ENCODE peak calls at places on chromosome 14, in nine cellular contexts. C is ELF-1; R is mesenteric fat pad; H is AG20443; D is GM23338; Y is stimulated activated CD8-positive, alpha-beta memory T cell treated with anti-CD3 and anti-CD28 coated beads, Interleukin-15, amount 100 ng/mL, for 24 hours; J is NCI-H2107; A is fibroblast of the conjunctiva; X is stimulated activated CD4-positive, alpha-beta T cell treated with anti-CD3 and anti-CD28 coated beads, Interleukin-1b, Interleukin-23, amount 100 ng/mL, for 4 hours. N is an unnamed sample.
A peak's percentile ranks its signal among the peaks of the same experiment; 100 is the strongest.

GRCh38 chr14:99879401-99880295 is 86.4 kb downstream of the EML1 start:
- DNase-seq in C (no peak), R (no peak), H (peak; percentile 72), D (no peak), Y (no peak), J (no peak), A (peak; percentile 65), X (no peak), N (no peak)

GRCh38 chr14:56532546-56532945 is 47.1 kb upstream of the TMEM260 start:
- DNase-seq in C (no peak), R (no peak), H (no peak), D (no peak), Y (no peak), J (no peak), A (no peak), X (no peak), N (no peak)

GRCh38 chr14:100786131-100786530 is 39.8 kb upstream of the MEG3 start:
- DNase-seq in C (no peak), R (no peak), H (no peak), D (no peak), Y (no peak), J (no peak), A (no peak), X (no peak), N (no peak)

GRCh38 chr14:80095623-80096022 is 115.7 kb downstream of the DIO2 start:
- DNase-seq in C (no peak), R (no peak), H (peak; percentile 9), D (no peak), Y (no peak), J (no peak), A (no peak), X (no peak), N (no peak)

GRCh38 chr14:27605298-27605697 is 1007.5 kb upstream of the NOVA1 start:
- DNase-seq in C (peak; percentile 54), R (no peak), H (no peak), D (peak; percentile 45), Y (no peak), J (no peak), A (no peak), X (no peak), N (peak; percentile 57)

GRCh38 chr14:22190411-22191191 is 398.4 kb downstream of the DAD1 start:
- DNase-seq in C (no peak), R (no peak), H (no peak), D (no peak), Y (no peak), J (no peak), A (no peak), X (no peak), N (no peak)

GRCh38 chr14:21382886-21383847 is 652 bp downstream of the SUPT16H start:
- DNase-seq in C (peak; percentile 48), R (no peak), H (peak; percentile 63), D (peak; percentile 57), Y (peak; percentile 6), J (no peak), A (no peak), X (peak; percentile 24), N (peak; percentile 70)

GRCh38 chr14:24291446-24292117 is 8.0 kb downstream of the DHRS1 start:
- DNase-seq in C (no peak), R (no peak), H (no peak), D (no peak), Y (no peak), J (no peak), A (no peak), X (no peak), N (no peak)

GRCh38 chr14:104436741-104437701 is 142.5 kb upstream of the C14orf180 start:
- DNase-seq in C (no peak), R (peak; percentile 82), H (peak; percentile 8), D (no peak), Y (no peak), J (no peak), A (no peak), X (no peak), N (peak; percentile 54)

GRCh38 chr14:54881235-54881760 is 21.3 kb downstream of the GCH1 start:
- DNase-seq in C (no peak), R (no peak), H (peak; percentile 58), D (no peak), Y (no peak), J (no peak), A (peak; percentile 63), X (no peak), N (peak; percentile 3)

GRCh38 chr14:28896337-28896736 is 129.8 kb downstream of the FOXG1 start:
- DNase-seq in C (no peak), R (no peak), H (no peak), D (no peak), Y (no peak), J (no peak), A (no peak), X (no peak), N (no peak)

GRCh38 chr14:64761441-64762043 is 57.3 kb downstream of the PLEKHG3 start:
- DNase-seq in C (no peak), R (no peak), H (no peak), D (no peak), Y (no peak), J (no peak), A (no peak), X (no peak), N (no peak)

GRCh38 chr14:89379891-89380820 is 36.9 kb downstream of the FOXN3 start:
- DNase-seq in C (no peak), R (no peak), H (no peak), D (no peak), Y (no peak), J (no peak), A (no peak), X (no peak), N (no peak)

GRCh38 chr14:23646648-23647549 is 10.7 kb downstream of the DHRS2 start:
- DNase-seq in C (no peak), R (peak; percentile 62), H (no peak), D (no peak), Y (no peak), J (no peak), A (no peak), X (no peak), N (no peak)

GRCh38 chr14:99505089-99505488 is 23.9 kb downstream of the CCNK start:
- DNase-seq in C (no peak), R (no peak), H (no peak), D (no peak), Y (no peak), J (no peak), A (no peak), X (no peak), N (no peak)

GRCh38 chr14:105335735-105336476 is 21.4 kb downstream of the PACS2 start:
- DNase-seq in C (no peak), R (no peak), H (no peak), D (no peak), Y (no peak), J (no peak), A (no peak), X (no peak), N (no peak)

GRCh38 chr14:104437703-104438102 is 141.9 kb upstream of the C14orf180 start:
- DNase-seq in C (no peak), R (no peak), H (no peak), D (no peak), Y (no peak), J (no peak), A (no peak), X (no peak), N (peak; percentile 46)

GRCh38 chr14:68018598-68018997 is 199.0 kb downstream of the RAD51B start:
- DNase-seq in C (no peak), R (no peak), H (no peak), D (no peak), Y (no peak), J (no peak), A (no peak), X (no peak), N (no peak)

GRCh38 chr14:68148276-68148675 is 328.7 kb downstream of the RAD51B start:
- DNase-seq in C (no peak), R (no peak), H (no peak), D (no peak), Y (no peak), J (no peak), A (no peak), X (no peak), N (no peak)

GRCh38 chr14:68293404-68293803 is 473.8 kb downstream of the RAD51B start:
- DNase-seq in C (no peak), R (no peak), H (no peak), D (no peak), Y (no peak), J (no peak), A (no peak), X (no peak), N (no peak)

GRCh38 chr14:60757617-60758016 is 23.1 kb downstream of the MNAT1 start:
- DNase-seq in C (no peak), R (no peak), H (peak; percentile 20), D (no peak), Y (no peak), J (no peak), A (peak; percentile 75), X (no peak), N (no peak)

GRCh38 chr14:100533647-100534485 is 53.4 kb downstream of the BEGAIN start:
- DNase-seq in C (peak; percentile 3), R (peak; percentile 87), H (peak; percentile 52), D (no peak), Y (no peak), J (no peak), A (no peak), X (no peak), N (peak; percentile 54)

GRCh38 chr14:20294636-20295035 is 11.1 kb downstream of the TTC5 start:
- DNase-seq in C (no peak), R (no peak), H (no peak), D (no peak), Y (no peak), J (no peak), A (no peak), X (no peak), N (no peak)

GRCh38 chr14:50658203-50658602 is 9.9 kb downstream of the SAV1 start:
- DNase-seq in C (no peak), R (no peak), H (peak; percentile 24), D (peak; percentile 83), Y (no peak), J (no peak), A (no peak), X (no peak), N (no peak)

GRCh38 chr14:105388110-105388951 is 10.0 kb upstream of the TEX22 start:
- DNase-seq in C (no peak), R (no peak), H (no peak), D (no peak), Y (no peak), J (no peak), A (no peak), X (no peak), N (no peak)

GRCh38 chr14:69335421-69335820 is 62.7 kb downstream of the ERH start:
- DNase-seq in C (peak; percentile 77), R (no peak), H (no peak), D (no peak), Y (no peak), J (no peak), A (no peak), X (no peak), N (peak; percentile 92)

GRCh38 chr14:35159742-35160409 is 37.5 kb downstream of the PRORP start:
- DNase-seq in C (no peak), R (no peak), H (peak; percentile 59), D (no peak), Y (no peak), J (no peak), A (peak; percentile 81), X (no peak), N (no peak)

GRCh38 chr14:35032562-35032961 is 13.5 kb upstream of the FAM177A1 start:
- DNase-seq in C (no peak), R (no peak), H (no peak), D (no peak), Y (no peak), J (no peak), A (no peak), X (no peak), N (no peak)

GRCh38 chr14:106185837-106186233 is 659.5 kb downstream of the TMEM121 start:
- DNase-seq in C (no peak), R (no peak), H (no peak), D (no peak), Y (peak; percentile 20), J (no peak), A (no peak), X (peak; percentile 58), N (no peak)

GRCh38 chr14:80787876-80788275 is 153.7 kb downstream of the CEP128 start:
- DNase-seq in C (no peak), R (no peak), H (peak; percentile 17), D (no peak), Y (no peak), J (no peak), A (no peak), X (no peak), N (peak; percentile 65)

GRCh38 chr14:70706177-70706576 is 64.5 kb downstream of the TTC9 start:
- DNase-seq in C (no peak), R (no peak), H (peak; percentile 54), D (no peak), Y (no peak), J (no peak), A (no peak), X (no peak), N (no peak)

N was measured in islet precursor cell.